ENCODE peak calls at places on chromosomes 1 and 21, in eight cellular contexts. M is A549, V is ascending aorta, E is AG04450, L is testis, A is IMR-90, W is uterus, D is AG09309. T is an unnamed sample.

GRCh38 chr1:51791888-51792287 is 86.6 kb downstream of the NRDC start:
- DNase-seq in M (no peak), V (no peak), E (no peak), L (no peak), A (no peak), W (no peak), D (no peak), T (no peak)

GRCh38 chr1:200153277-200154055 is 126.0 kb downstream of the NR5A2 start:
- DNase-seq in M (no peak), V (no peak), E (no peak), L (no peak), A (no peak), W (no peak), D (no peak), T (no peak)

GRCh38 chr21:28781602-28782274 is 210.9 kb downstream of the LTN1 start:
- DNase-seq in M (peak; percentile 29), V (no peak), E (no peak), L (no peak), A (peak; percentile 51), W (no peak), D (no peak), T (no peak)

GRCh38 chr1:247367786-247368342 is 36.2 kb upstream of the ZNF496 start:
- DNase-seq in M (no peak), V (no peak), E (no peak), L (no peak), A (peak; percentile 73), W (peak; percentile 21), D (no peak), T (no peak)

GRCh38 chr1:203986887-203987461 is 85.9 kb upstream of the SOX13 start:
- DNase-seq in M (no peak), V (no peak), E (no peak), L (no peak), A (no peak), W (no peak), D (no peak), T (no peak)

GRCh38 chr21:26164311-26164710 is 6.3 kb downstream of the APP start:
- DNase-seq in M (no peak), V (no peak), E (no peak), L (no peak), A (no peak), W (no peak), D (no peak), T (no peak)

GRCh38 chr1:77031101-77031662 is 163.9 kb downstream of the ST6GALNAC5 start:
- DNase-seq in M (peak; percentile 75), V (no peak), E (peak; percentile 24), L (no peak), A (peak; percentile 73), W (no peak), D (peak; percentile 31), T (peak; percentile 17)

GRCh38 chr21:38637161-38637560 is 138.9 kb upstream of the ERG start:
- DNase-seq in M (no peak), V (no peak), E (no peak), L (no peak), A (no peak), W (no peak), D (no peak), T (no peak)

GRCh38 chr21:27674037-27674436 is 707.1 kb upstream of the ADAMTS5 start:
- DNase-seq in M (no peak), V (no peak), E (peak; percentile 42), L (no peak), A (peak; percentile 88), W (no peak), D (peak; percentile 93), T (peak; percentile 39)

GRCh38 chr1:228165372-228166169 is at the start of gene IBA57:
- DNase-seq in M (peak; percentile 99), V (peak; percentile 96), E (peak; percentile 97), L (peak; percentile 99), A (peak; percentile 99), W (peak; percentile 99), D (peak; percentile 95), T (peak; percentile 93)

GRCh38 chr21:33212159-33212851 is 17.4 kb upstream of the IFNAR2 start:
- DNase-seq in M (no peak), V (no peak), E (peak; percentile 33), L (peak; percentile 39), A (peak; percentile 83), W (no peak), D (no peak), T (no peak)

GRCh38 chr1:205916541-205916940 is 26.7 kb downstream of the SLC26A9 start:
- DNase-seq in M (no peak), V (no peak), E (no peak), L (no peak), A (peak; percentile 50), W (no peak), D (no peak), T (no peak)

GRCh38 chr1:147758379-147759100 is 1.9 kb downstream of the GJA5 start:
- DNase-seq in M (no peak), V (no peak), E (no peak), L (peak; percentile 55), A (no peak), W (no peak), D (no peak), T (no peak)

GRCh38 chr1:153626929-153627796 is at the start of gene S100A13:
- DNase-seq in M (peak; percentile 91), V (no peak), E (peak; percentile 92), L (peak; percentile 84), A (peak; percentile 96), W (peak; percentile 84), D (peak; percentile 85), T (peak; percentile 91)
- TF ChIP-seq CTCF in M (peak; percentile 73), V (peak; percentile 56), E (peak; percentile 78), L (peak; percentile 62), A (peak; percentile 60), W (peak; percentile 50), D (peak; percentile 69), T (peak; percentile 89)

GRCh38 chr1:169795687-169796086 is 980 bp upstream of the METTL18 start:
- DNase-seq in M (no peak), V (no peak), E (no peak), L (no peak), A (no peak), W (no peak), D (no peak), T (no peak)

GRCh38 chr1:169797281-169797680 is 2.6 kb upstream of the METTL18 start:
- DNase-seq in M (no peak), V (no peak), E (no peak), L (no peak), A (no peak), W (no peak), D (no peak), T (no peak)

GRCh38 chr1:169796411-169796810 is 1.7 kb upstream of the METTL18 start:
- DNase-seq in M (no peak), V (no peak), E (no peak), L (no peak), A (no peak), W (no peak), D (no peak), T (no peak)

GRCh38 chr1:169794530-169795416 is at the start of gene METTL18:
- DNase-seq in M (peak; percentile 97), V (peak; percentile 62), E (peak; percentile 86), L (peak; percentile 97), A (peak; percentile 96), W (peak; percentile 88), D (peak; percentile 89), T (peak; percentile 88)

DNA sequence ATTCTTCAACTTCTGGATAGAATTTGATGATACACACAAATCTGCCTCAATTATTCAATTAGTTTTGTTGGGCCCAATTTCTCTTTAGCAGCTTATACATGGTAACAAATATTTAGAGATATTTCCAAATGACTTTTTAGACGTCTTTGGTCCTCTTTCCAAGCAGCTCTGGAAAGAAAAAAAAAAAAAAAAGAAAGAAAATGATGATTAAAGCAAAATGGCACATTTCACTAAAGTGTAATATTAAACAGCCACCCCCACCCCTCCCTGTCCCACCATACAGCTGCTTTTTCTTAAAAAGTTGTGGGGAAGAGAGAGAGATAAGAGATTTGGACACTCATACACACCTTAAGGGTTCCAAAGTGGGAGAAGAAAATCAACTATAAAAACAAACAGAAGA is 977 bp downstream of the METTL18 start:
- DNase-seq in M (no peak), V (no peak), E (no peak), L (no peak), A (no peak), W (no peak), D (no peak), T (no peak)
- H3K4me3 ChIP-seq in M (peak overlapping the region; percentile 80), V (peak overlapping the region; percentile 78), E (peak overlapping the region; percentile 88), L (peak overlapping the region; percentile 74), A (peak overlapping the region; percentile 98), W (peak overlapping the region; percentile 82), D (peak overlapping the region; percentile 80), T (peak overlapping the region; percentile 78)

DNA sequence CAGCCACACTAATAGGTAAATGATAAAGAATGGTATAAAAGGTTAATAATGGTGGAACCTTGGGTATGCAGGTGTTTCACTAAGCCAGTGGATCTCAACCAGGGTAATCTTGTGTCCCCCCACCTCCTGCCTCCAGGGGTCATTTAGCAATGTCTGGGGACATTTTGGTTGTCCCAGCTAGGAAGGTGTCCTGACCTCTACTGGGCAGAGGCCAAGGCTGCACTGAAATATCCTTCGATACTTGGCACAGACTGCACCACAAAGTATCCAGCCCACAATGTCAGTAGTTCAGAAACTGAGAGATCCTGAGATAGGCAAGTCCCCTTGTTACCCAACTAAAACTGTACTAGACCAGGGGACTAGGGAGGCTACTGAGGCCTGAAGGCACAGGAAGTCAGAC is 113.6 kb upstream of the TIAM1 start:
- DNase-seq in M (peak; percentile 1), V (no peak), E (no peak), L (peak; percentile 41), A (no peak), W (no peak), D (no peak), T (no peak)
- TF ChIP-seq CTCF in M (no peak), V (no peak), E (no peak), L (peak; percentile 9), A (no peak), W (no peak), D (no peak), T (no peak)

GRCh38 chr1:207754011-207754410 is 2.2 kb downstream of the CD46 start:
- DNase-seq in M (no peak), V (no peak), E (no peak), L (no peak), A (no peak), W (no peak), D (no peak), T (no peak)

GRCh38 chr1:207752456-207753132 is 740 bp downstream of the CD46 start:
- DNase-seq in M (peak; percentile 33), V (no peak), E (no peak), L (peak; percentile 55), A (peak; percentile 13), W (peak; percentile 20), D (no peak), T (no peak)

GRCh38 chr1:207754942-207755689 is 3.3 kb downstream of the CD46 start:
- DNase-seq in M (no peak), V (no peak), E (no peak), L (no peak), A (no peak), W (no peak), D (no peak), T (no peak)

GRCh38 chr1:207751790-207752455 is at the start of gene CD46:
- DNase-seq in M (peak; percentile 95), V (peak; percentile 90), E (peak; percentile 61), L (peak; percentile 97), A (peak; percentile 85), W (peak; percentile 95), D (peak; percentile 47), T (peak; percentile 66)

DNA sequence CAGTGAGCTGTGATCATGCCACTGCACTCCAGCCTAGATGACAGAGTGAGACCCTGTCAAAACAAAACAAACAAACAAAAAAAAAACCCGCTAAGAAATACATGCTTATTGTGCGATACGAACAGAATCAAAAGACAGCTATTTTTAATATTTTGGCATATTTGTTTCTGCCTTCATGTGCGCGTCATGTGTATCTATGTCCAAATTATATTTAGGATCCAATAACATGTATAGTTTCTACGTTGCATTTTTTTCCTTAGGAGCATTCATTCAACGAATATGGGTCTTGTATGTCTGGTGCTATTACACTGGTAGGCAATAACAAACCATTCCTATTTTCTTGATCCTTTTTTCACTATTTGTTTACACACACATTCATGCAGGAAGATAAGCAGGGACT is 1.8 kb downstream of the CD46 start:
- DNase-seq in M (no peak), V (no peak), E (no peak), L (no peak), A (no peak), W (no peak), D (no peak), T (no peak)
- H3K4me3 ChIP-seq in M (peak overlapping the region; percentile 99), V (peak overlapping the region; percentile 83), E (peak overlapping the region; percentile 96), L (no peak overlapping the region), A (no peak overlapping the region), W (no peak overlapping the region), D (no peak overlapping the region), T (peak overlapping the region; percentile 92)

T was measured in HFF-Myc.